ENCODE peak calls at places on chromosomes 13 and 19, in four cellular contexts. S is tibial nerve, H is fibroblast of pulmonary artery, F is brain microvascular endothelial cell. I is an unnamed sample.

GRCh38 chr19:35860818-35861639 is 4.3 kb downstream of the KIRREL2 start:
- DNase-seq in S (no peak), H (no peak), F (no peak), I (no peak)

GRCh38 chr19:2405256-2405655 is 22.1 kb downstream of the TIMM13 start:
- DNase-seq in S (no peak), H (no peak), F (no peak), I (no peak)

GRCh38 chr13:41196620-41197019 is 2.3 kb upstream of the KBTBD7 start:
- DNase-seq in S (no peak), H (peak), F (no peak), I (no peak)

GRCh38 chr13:29507356-29507755 is 88.1 kb downstream of the SLC7A1 start:
- DNase-seq in S (no peak), H (no peak), F (no peak), I (no peak)

GRCh38 chr13:109088101-109088500 is 458.7 kb downstream of the MYO16 start:
- DNase-seq in S (no peak), H (peak), F (no peak), I (no peak)

GRCh38 chr13:41418027-41418426 is 39.3 kb upstream of the RGCC start:
- DNase-seq in S (no peak), H (peak), F (peak), I (no peak)

GRCh38 chr13:114054269-114054668 is 78.2 kb downstream of the RASA3 start:
- DNase-seq in S (no peak), H (no peak), F (no peak), I (no peak)

GRCh38 chr19:27773318-27774094 is 1439.4 kb downstream of the UQCRFS1 start:
- DNase-seq in S (no peak), H (no peak), F (no peak), I (no peak)

GRCh38 chr19:37905936-37906867 is at the start of gene WDR87:
- DNase-seq in S (no peak), H (peak), F (no peak), I (peak)

GRCh38 chr13:24074687-24075086 is 85.8 kb upstream of the SPATA13 start:
- DNase-seq in S (no peak), H (peak), F (no peak), I (no peak)

GRCh38 chr19:4060621-4061177 is 6.0 kb downstream of the ZBTB7A start:
- DNase-seq in S (no peak), H (no peak), F (no peak), I (no peak)

GRCh38 chr13:26929971-26930730 is 169.6 kb upstream of the GPR12 start:
- DNase-seq in S (peak), H (peak), F (peak), I (peak)

GRCh38 chr13:64917566-64917965 is 2312.6 kb downstream of the PCDH9 start:
- DNase-seq in S (no peak), H (no peak), F (no peak), I (no peak)

GRCh38 chr19:29429581-29429980 is 96.2 kb upstream of the VSTM2B start:
- DNase-seq in S (no peak), H (no peak), F (no peak), I (no peak)

GRCh38 chr19:33161201-33161600 is 29.3 kb downstream of the WDR88 start:
- DNase-seq in S (no peak), H (no peak), F (no peak), I (no peak)

GRCh38 chr19:13613447-13613846 is 107.2 kb upstream of the CACNA1A start:
- DNase-seq in S (no peak), H (no peak), F (no peak), I (no peak)

GRCh38 chr19:13463296-13463695 is 43.0 kb downstream of the CACNA1A start:
- DNase-seq in S (no peak), H (peak), F (no peak), I (no peak)

GRCh38 chr13:30618938-30619289 is 1.2 kb downstream of the USPL1 start:
- DNase-seq in S (no peak), H (no peak), F (no peak), I (no peak)

GRCh38 chr13:99103536-99103935 is 97.1 kb upstream of the UBAC2 start:
- DNase-seq in S (no peak), H (no peak), F (no peak), I (peak)

GRCh38 chr13:64305246-64305645 is 2889.6 kb upstream of the PCDH20 start:
- DNase-seq in S (no peak), H (peak), F (peak), I (no peak)

GRCh38 chr13:75299913-75300862 is 181.8 kb downstream of the TBC1D4 start:
- DNase-seq in S (no peak), H (peak), F (peak), I (no peak)

GRCh38 chr13:92806215-92806614 is 420.4 kb upstream of the GPC6 start:
- DNase-seq in S (no peak), H (peak), F (no peak), I (no peak)

GRCh38 chr13:49240017-49240416 is 7.7 kb upstream of the CDADC1 start:
- DNase-seq in S (no peak), H (peak), F (peak), I (no peak)
- TF ChIP-seq CTCF in S (peak), H (peak), F (peak), I (peak)

GRCh38 chr19:16576690-16577530 is 4.7 kb upstream of the SLC35E1 start:
- DNase-seq in S (no peak), H (no peak), F (no peak), I (no peak)
- TF ChIP-seq CTCF in S (no peak), H (no peak), F (no peak), I (no peak)

DNA sequence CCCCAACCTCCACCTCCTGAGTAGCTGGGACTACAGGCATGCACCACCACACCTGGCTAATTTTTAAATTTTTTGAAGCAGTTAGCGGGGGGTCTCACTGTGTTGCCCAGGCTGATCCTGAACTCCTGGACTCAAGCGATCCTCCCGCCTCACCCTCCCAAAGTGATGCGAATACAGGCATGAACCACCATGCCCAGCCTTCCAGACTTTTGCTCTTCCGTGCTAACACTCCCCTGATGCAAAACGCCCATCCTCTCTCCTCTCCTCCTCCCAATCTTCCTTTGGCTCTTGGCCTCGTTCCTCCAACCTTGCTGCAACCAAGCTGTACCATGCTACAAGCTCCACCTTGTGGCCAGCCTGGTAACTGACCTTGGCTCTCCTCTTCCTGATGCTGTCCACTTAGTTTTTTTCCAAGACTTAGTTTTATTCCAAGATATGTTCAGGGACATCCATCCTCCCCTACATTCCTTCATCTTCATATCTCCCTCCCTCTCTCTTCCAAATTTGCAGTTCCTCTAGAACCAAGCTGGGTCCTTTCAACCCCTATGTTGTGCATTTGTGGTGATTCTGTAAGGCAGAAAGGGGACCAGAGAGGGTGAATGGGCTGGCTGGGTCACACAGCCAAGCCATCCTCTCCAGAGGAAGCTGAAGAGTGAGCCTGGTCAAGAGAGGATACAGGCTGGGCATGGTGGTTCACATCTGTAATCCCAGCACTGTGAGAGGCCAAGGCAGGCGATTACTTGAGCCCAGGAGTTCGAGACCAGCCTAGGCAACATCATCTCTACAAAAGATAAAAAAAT is 32.8 kb downstream of the TINCR start:
- DNase-seq in S (no peak), H (no peak), F (no peak), I (no peak)
- TF ChIP-seq CTCF in S (no peak), H (peak), F (peak), I (peak)

DNA sequence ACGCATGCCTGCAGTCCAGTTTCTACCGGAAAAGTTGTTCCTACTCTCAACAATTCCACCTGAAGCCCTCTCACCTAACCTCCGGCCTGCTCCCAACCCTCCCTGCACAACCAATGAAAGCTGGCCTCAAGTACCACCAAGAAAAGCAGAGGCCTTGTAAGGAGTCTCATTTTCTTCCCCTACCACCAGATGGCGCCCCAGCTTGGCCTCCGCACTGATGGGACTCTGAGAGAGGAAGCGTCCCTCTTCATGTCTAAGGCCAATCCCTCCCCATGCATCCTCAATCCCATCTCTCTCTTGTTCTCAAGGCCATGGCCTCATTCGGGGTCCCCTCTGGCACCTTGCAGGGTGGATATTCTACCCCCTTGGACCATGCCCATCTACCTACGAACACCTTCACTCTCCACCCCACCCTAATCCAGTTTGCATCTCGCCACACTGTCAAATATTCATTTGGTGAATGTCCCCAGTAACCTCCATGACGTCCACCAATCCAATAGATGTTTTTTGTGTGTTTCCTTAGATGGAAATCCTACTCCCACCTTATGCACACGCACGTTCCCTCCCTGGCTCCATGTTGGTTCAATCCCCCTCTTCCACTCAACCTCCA is 412.8 kb downstream of the ZNF536 start:
- DNase-seq in S (peak), H (peak), F (peak), I (no peak)
- TF ChIP-seq CTCF in S (peak), H (peak), F (peak), I (peak)

GRCh38 chr19:46983097-46983496 is 36.5 kb upstream of the NPAS1 start:
- DNase-seq in S (no peak), H (no peak), F (no peak), I (no peak)
- TF ChIP-seq CTCF in S (no peak), H (no peak), F (no peak), I (no peak)

GRCh38 chr13:38045278-38046048 is 175.9 kb upstream of the TRPC4 start:
- DNase-seq in S (no peak), H (peak), F (peak), I (no peak)
- TF ChIP-seq CTCF in S (no peak), H (peak), F (peak), I (peak)

I was measured in D721Med.